ENCODE peak calls at places on chromosomes 13 and 19, in seven cellular contexts. G is iris pigment epithelial cell; A is SIG-M5; K is activated CD8-positive, alpha-beta memory T cell treated with anti-CD3 and anti-CD28 coated beads, Interleukin-2, amount 50 U/mL, for 4 hours; D is Karpas-422; S is thyroid gland; B is natural killer cell treated with Interleukin-12 subunit alpha and Interleukin-12 subunit beta and Interleukin-15 and Interleukin-18, amount 100 ng/mL, for 72 hours. Q is an unnamed sample.

GRCh38 chr13:111940892-111941291 is 126.1 kb upstream of the SOX1 start:
- DNase-seq in S (no peak), A (no peak), D (no peak), G (no peak), B (no peak), K (no peak), Q (no peak)

GRCh38 chr19:7832781-7833180 is 2.8 kb downstream of the EVI5L start:
- DNase-seq in K (no peak), B (no peak), S (no peak), A (no peak), G (no peak), D (no peak), Q (no peak)

GRCh38 chr13:44435142-44435982 is 61.7 kb downstream of the SERP2 start:
- DNase-seq in S (peak; percentile 99), G (peak; percentile 98), A (peak; percentile 85), K (peak; percentile 87), D (peak; percentile 97), B (peak; percentile 90), Q (peak; percentile 93)

GRCh38 chr19:19160489-19161035 is 9.5 kb downstream of the MEF2B start:
- DNase-seq in D (peak; percentile 93), G (no peak), A (no peak), S (no peak), K (no peak), B (no peak), Q (no peak)

GRCh38 chr13:110640591-110641029 is 25.3 kb downstream of the NAXD start:
- DNase-seq in G (peak; percentile 30), S (no peak), B (no peak), D (no peak), K (no peak), A (no peak), Q (no peak)

GRCh38 chr13:38045278-38046048 is 175.9 kb upstream of the TRPC4 start:
- DNase-seq in S (no peak), G (peak; percentile 59), K (no peak), B (no peak), D (peak; percentile 66), A (no peak), Q (no peak)

GRCh38 chr13:26017932-26018690 is 33.7 kb downstream of the SHISA2 start:
- DNase-seq in B (no peak), S (no peak), D (no peak), A (no peak), K (no peak), G (no peak), Q (no peak)

GRCh38 chr13:45341799-45342584 is 1.0 kb upstream of the TPT1 start:
- DNase-seq in S (peak; percentile 35), D (no peak), B (no peak), A (peak; percentile 32), K (no peak), G (peak; percentile 54), Q (no peak)

GRCh38 chr19:7925171-7925837 is 631 bp downstream of the CTXN1 start:
- DNase-seq in S (peak; percentile 55), B (peak; percentile 82), A (no peak), D (peak; percentile 94), G (peak; percentile 54), K (peak; percentile 79), Q (no peak)

GRCh38 chr13:81116461-81117282 is 775.7 kb upstream of the SPRY2 start:
- DNase-seq in K (no peak), G (peak; percentile 1), D (no peak), B (no peak), A (no peak), S (no peak), Q (no peak)

GRCh38 chr19:42284641-42285341 is 15.7 kb downstream of the CIC start:
- DNase-seq in S (no peak), D (peak; percentile 69), G (no peak), K (peak; percentile 20), A (no peak), B (no peak), Q (no peak)

GRCh38 chr13:91155512-91156114 is 191.9 kb upstream of the MIR17HG start:
- DNase-seq in S (no peak), B (no peak), K (no peak), G (no peak), A (no peak), D (no peak), Q (no peak)

GRCh38 chr13:41268764-41269163 is 5.4 kb upstream of the MTRF1 start:
- DNase-seq in B (no peak), S (no peak), D (peak; percentile 76), G (peak; percentile 17), A (no peak), K (no peak), Q (no peak)

GRCh38 chr13:30194906-30195305 is 112.4 kb downstream of the KATNAL1 start:
- DNase-seq in S (no peak), G (no peak), B (no peak), D (no peak), A (no peak), K (no peak), Q (no peak)

GRCh38 chr19:33507021-33507956 is 14.3 kb downstream of the PEPD start:
- DNase-seq in G (no peak), K (no peak), A (no peak), B (no peak), D (no peak), S (no peak), Q (no peak)

GRCh38 chr19:17873661-17874422 is 2.1 kb downstream of the SLC5A5 start:
- DNase-seq in A (no peak), B (no peak), G (peak; percentile 36), S (peak; percentile 52), D (peak; percentile 89), K (peak; percentile 63), Q (no peak)

GRCh38 chr19:17311455-17312248 is 2.3 kb downstream of the DDA1 start:
- DNase-seq in A (no peak), G (peak; percentile 90), B (no peak), D (no peak), S (no peak), K (no peak), Q (peak; percentile 63)

GRCh38 chr13:23671367-23671766 is 101.2 kb downstream of the TNFRSF19 start:
- DNase-seq in G (no peak), B (no peak), A (no peak), S (no peak), K (no peak), D (no peak), Q (no peak)

GRCh38 chr13:94661396-94661795 is 50.9 kb downstream of the SOX21 start:
- DNase-seq in G (no peak), B (no peak), A (no peak), D (no peak), K (no peak), S (no peak), Q (no peak)

GRCh38 chr13:43072394-43072793 is 49.0 kb downstream of the DNAJC15 start:
- DNase-seq in G (peak; percentile 42), K (no peak), A (no peak), S (peak; percentile 35), D (no peak), B (no peak), Q (no peak)

GRCh38 chr19:13428352-13428751 is 77.9 kb downstream of the CACNA1A start:
- DNase-seq in B (no peak), S (no peak), K (no peak), G (peak; percentile 22), D (peak; percentile 67), A (no peak), Q (no peak)

GRCh38 chr13:31011193-31011860 is 78.9 kb downstream of the TEX26 start:
- DNase-seq in K (no peak), G (no peak), B (no peak), A (no peak), D (no peak), S (no peak), Q (no peak)

GRCh38 chr13:31761951-31762350 is 22.6 kb downstream of the RXFP2 start:
- DNase-seq in B (no peak), D (no peak), G (no peak), K (no peak), S (no peak), A (no peak), Q (no peak)

GRCh38 chr19:4043966-4044365 is 22.7 kb downstream of the ZBTB7A start:
- DNase-seq in A (no peak), D (no peak), G (no peak), K (no peak), S (no peak), B (no peak), Q (no peak)

GRCh38 chr19:3506384-3507340 is 551 bp downstream of the FZR1 start:
- DNase-seq in S (peak; percentile 43), A (no peak), G (peak; percentile 24), B (no peak), K (peak; percentile 47), D (peak; percentile 64), Q (no peak)